ENCODE peak calls at places on chromosomes 5 and 9, in nine cellular contexts. One of them, this sample, is unnamed.

GRCh38 chr5:175214152-175214551 is 229.8 kb downstream of the DRD1 start:
- DNase-seq in heart left ventricle: no peak
- DNase-seq in Peyer's patch: no peak
- DNase-seq in right atrium auricular region: no peak
- DNase-seq in lung: peak; percentile 31
- DNase-seq in left lung: peak; percentile 36
- DNase-seq in SK-N-SH: no peak
- DNase-seq in RWPE2: peak; percentile 76
- DNase-seq in H9: no peak
- DNase-seq in this sample: peak; percentile 34

GRCh38 chr9:127154390-127155191 is 32.2 kb upstream of the ANGPTL2 start:
- DNase-seq in RWPE2: no peak
- DNase-seq in Peyer's patch: peak; percentile 40
- DNase-seq in right atrium auricular region: peak; percentile 89
- DNase-seq in left lung: peak; percentile 76
- DNase-seq in SK-N-SH: no peak
- DNase-seq in lung: peak; percentile 71
- DNase-seq in H9: peak; percentile 14
- DNase-seq in heart left ventricle: peak; percentile 83
- DNase-seq in this sample: no peak

GRCh38 chr9:38038307-38039089 is 30.5 kb downstream of the SHB start:
- DNase-seq in lung: no peak
- DNase-seq in RWPE2: no peak
- DNase-seq in left lung: no peak
- DNase-seq in H9: no peak
- DNase-seq in right atrium auricular region: no peak
- DNase-seq in heart left ventricle: no peak
- DNase-seq in Peyer's patch: no peak
- DNase-seq in SK-N-SH: peak; percentile 80
- DNase-seq in this sample: no peak

GRCh38 chr5:165029471-165029870 is 1524.1 kb downstream of the MAT2B start:
- DNase-seq in RWPE2: no peak
- DNase-seq in right atrium auricular region: no peak
- DNase-seq in heart left ventricle: no peak
- DNase-seq in SK-N-SH: peak; percentile 10
- DNase-seq in left lung: peak; percentile 33
- DNase-seq in lung: no peak
- DNase-seq in Peyer's patch: no peak
- DNase-seq in H9: peak; percentile 47
- DNase-seq in this sample: peak; percentile 14

GRCh38 chr5:177378884-177379883 is 5.0 kb upstream of the SLC34A1 start:
- DNase-seq in Peyer's patch: no peak
- DNase-seq in SK-N-SH: no peak
- DNase-seq in heart left ventricle: no peak
- DNase-seq in RWPE2: no peak
- DNase-seq in lung: no peak
- DNase-seq in left lung: no peak
- DNase-seq in H9: no peak
- DNase-seq in right atrium auricular region: no peak
- DNase-seq in this sample: no peak

GRCh38 chr5:173848986-173849596 is 39.1 kb upstream of the CPEB4 start:
- DNase-seq in right atrium auricular region: no peak
- DNase-seq in Peyer's patch: no peak
- DNase-seq in left lung: no peak
- DNase-seq in lung: no peak
- DNase-seq in heart left ventricle: no peak
- DNase-seq in SK-N-SH: no peak
- DNase-seq in RWPE2: no peak
- DNase-seq in H9: no peak
- DNase-seq in this sample: no peak

GRCh38 chr5:124583469-124584350 is 162.7 kb downstream of the ZNF608 start:
- DNase-seq in RWPE2: no peak
- DNase-seq in H9: no peak
- DNase-seq in Peyer's patch: no peak
- DNase-seq in right atrium auricular region: no peak
- DNase-seq in lung: no peak
- DNase-seq in SK-N-SH: no peak
- DNase-seq in heart left ventricle: no peak
- DNase-seq in left lung: no peak
- DNase-seq in this sample: no peak

GRCh38 chr5:159620853-159621540 is 290.7 kb upstream of the IL12B start:
- DNase-seq in SK-N-SH: no peak
- DNase-seq in Peyer's patch: no peak
- DNase-seq in heart left ventricle: no peak
- DNase-seq in H9: peak; percentile 38
- DNase-seq in RWPE2: no peak
- DNase-seq in lung: no peak
- DNase-seq in right atrium auricular region: no peak
- DNase-seq in left lung: no peak
- DNase-seq in this sample: no peak

GRCh38 chr9:36980148-36980974 is 53.7 kb downstream of the PAX5 start:
- DNase-seq in lung: no peak
- DNase-seq in RWPE2: no peak
- DNase-seq in SK-N-SH: peak; percentile 72
- DNase-seq in left lung: no peak
- DNase-seq in H9: peak; percentile 77
- DNase-seq in Peyer's patch: no peak
- DNase-seq in heart left ventricle: no peak
- DNase-seq in right atrium auricular region: no peak
- DNase-seq in this sample: peak; percentile 45

GRCh38 chr9:117681827-117682226 is 22.4 kb upstream of the TLR4 start:
- DNase-seq in SK-N-SH: no peak
- DNase-seq in Peyer's patch: no peak
- DNase-seq in right atrium auricular region: no peak
- DNase-seq in lung: no peak
- DNase-seq in H9: no peak
- DNase-seq in left lung: no peak
- DNase-seq in RWPE2: no peak
- DNase-seq in heart left ventricle: no peak
- DNase-seq in this sample: no peak

GRCh38 chr9:101027246-101027645 is 1.3 kb upstream of the PLPPR1 start:
- DNase-seq in RWPE2: no peak
- DNase-seq in right atrium auricular region: no peak
- DNase-seq in SK-N-SH: no peak
- DNase-seq in heart left ventricle: no peak
- DNase-seq in lung: no peak
- DNase-seq in left lung: no peak
- DNase-seq in Peyer's patch: no peak
- DNase-seq in H9: no peak
- DNase-seq in this sample: no peak

GRCh38 chr5:144313147-144313726 is 142.6 kb downstream of the KCTD16 start:
- DNase-seq in heart left ventricle: no peak
- DNase-seq in SK-N-SH: peak; percentile 6
- DNase-seq in H9: no peak
- DNase-seq in left lung: no peak
- DNase-seq in right atrium auricular region: no peak
- DNase-seq in lung: no peak
- DNase-seq in RWPE2: no peak
- DNase-seq in Peyer's patch: no peak
- DNase-seq in this sample: no peak

GRCh38 chr9:123108976-123109375 is 75.5 kb downstream of the GPR21 start:
- DNase-seq in lung: no peak
- DNase-seq in right atrium auricular region: no peak
- DNase-seq in H9: no peak
- DNase-seq in Peyer's patch: no peak
- DNase-seq in SK-N-SH: no peak
- DNase-seq in heart left ventricle: no peak
- DNase-seq in left lung: no peak
- DNase-seq in RWPE2: no peak
- DNase-seq in this sample: no peak

GRCh38 chr9:123104807-123105206 is 71.3 kb downstream of the GPR21 start:
- DNase-seq in left lung: no peak
- DNase-seq in H9: no peak
- DNase-seq in right atrium auricular region: no peak
- DNase-seq in heart left ventricle: no peak
- DNase-seq in RWPE2: no peak
- DNase-seq in lung: no peak
- DNase-seq in Peyer's patch: no peak
- DNase-seq in SK-N-SH: no peak
- DNase-seq in this sample: no peak

GRCh38 chr9:123105490-123105889 is 72.0 kb downstream of the GPR21 start:
- DNase-seq in lung: no peak
- DNase-seq in RWPE2: no peak
- DNase-seq in Peyer's patch: no peak
- DNase-seq in heart left ventricle: no peak
- DNase-seq in right atrium auricular region: no peak
- DNase-seq in H9: no peak
- DNase-seq in left lung: no peak
- DNase-seq in SK-N-SH: no peak
- DNase-seq in this sample: no peak

GRCh38 chr9:123109540-123110279 is 76.2 kb downstream of the GPR21 start:
- DNase-seq in left lung: no peak
- DNase-seq in RWPE2: no peak
- DNase-seq in lung: no peak
- DNase-seq in heart left ventricle: no peak
- DNase-seq in right atrium auricular region: no peak
- DNase-seq in H9: no peak
- DNase-seq in SK-N-SH: no peak
- DNase-seq in Peyer's patch: peak; percentile 81
- DNase-seq in this sample: no peak

DNA sequence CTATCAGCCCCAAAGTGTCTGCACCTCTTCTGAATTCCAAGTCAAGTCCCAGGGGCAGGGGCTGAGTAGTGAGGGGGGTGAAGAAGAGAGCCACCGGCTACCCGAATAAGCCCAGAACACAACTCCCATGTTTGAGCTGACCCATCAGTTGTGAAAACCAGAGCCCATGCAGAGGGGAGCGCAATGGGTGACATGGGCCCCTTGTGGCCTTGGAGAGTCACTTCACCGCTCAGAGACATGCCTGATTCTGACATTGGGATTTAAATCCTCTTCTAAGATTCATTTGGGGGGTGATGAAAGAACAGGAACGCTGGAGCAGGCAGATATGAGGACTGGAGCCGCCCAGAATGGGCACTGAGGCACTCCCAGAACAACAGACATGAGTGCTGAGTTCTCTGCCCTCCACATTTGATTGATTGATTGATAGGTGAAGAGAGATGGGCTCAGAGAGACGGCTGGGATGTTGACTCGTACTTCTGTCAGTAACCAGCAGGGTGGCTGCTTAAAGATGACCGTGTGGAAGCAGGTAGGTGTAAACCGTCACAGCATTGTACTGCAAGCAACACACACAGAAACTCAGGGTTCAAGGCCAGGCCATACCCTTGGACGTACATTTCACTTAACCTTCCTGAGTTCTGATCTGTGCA is 74.3 kb downstream of the GPR21 start:
- DNase-seq in right atrium auricular region: no peak
- DNase-seq in RWPE2: no peak
- DNase-seq in H9: no peak
- DNase-seq in lung: no peak
- DNase-seq in heart left ventricle: no peak
- DNase-seq in left lung: no peak
- DNase-seq in Peyer's patch: no peak
- DNase-seq in SK-N-SH: no peak
- DNase-seq in this sample: no peak
- H3K27ac ChIP-seq in right atrium auricular region: no peak overlapping the region
- H3K27ac ChIP-seq in RWPE2: no peak overlapping the region
- H3K27ac ChIP-seq in H9: no peak overlapping the region
- H3K27ac ChIP-seq in lung: no peak overlapping the region
- H3K27ac ChIP-seq in heart left ventricle: no peak overlapping the region
- H3K27ac ChIP-seq in left lung: no peak overlapping the region
- H3K27ac ChIP-seq in Peyer's patch: no peak overlapping the region
- H3K27ac ChIP-seq in SK-N-SH: no peak overlapping the region
- H3K27ac ChIP-seq in this sample: no peak overlapping the region

DNA sequence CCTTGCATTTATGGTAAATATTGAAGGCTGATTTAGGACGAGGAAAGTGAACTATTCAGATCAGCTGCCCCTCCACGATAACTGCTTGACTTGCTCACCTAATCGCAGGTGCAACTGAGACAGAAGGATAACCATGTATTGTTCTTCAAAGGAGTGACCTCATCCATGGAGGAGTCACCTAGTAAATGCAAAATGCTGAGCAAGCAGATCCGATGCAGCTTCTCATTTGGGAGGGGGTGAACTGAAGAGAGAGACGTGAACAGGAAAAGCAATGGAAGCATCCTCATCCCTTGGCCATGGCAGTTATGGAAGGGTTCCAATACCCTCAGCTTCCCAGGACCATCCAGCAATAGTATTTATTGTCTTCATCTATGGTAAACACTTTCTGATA is 47.5 kb downstream of the RASGRF2 start:
- DNase-seq in heart left ventricle: no peak
- DNase-seq in right atrium auricular region: no peak
- DNase-seq in RWPE2: no peak
- DNase-seq in Peyer's patch: no peak
- DNase-seq in H9: no peak
- DNase-seq in SK-N-SH: no peak
- DNase-seq in lung: no peak
- DNase-seq in left lung: no peak
- DNase-seq in this sample: no peak
- H3K4me1 ChIP-seq in heart left ventricle: peaks cover 4% of the 10 kb centered on the region
- H3K4me1 ChIP-seq in right atrium auricular region: no peaks in the 10 kb centered on the region
- H3K4me1 ChIP-seq in RWPE2: no peaks in the 10 kb centered on the region
- H3K4me1 ChIP-seq in Peyer's patch: no peaks in the 10 kb centered on the region
- H3K4me1 ChIP-seq in H9: peaks cover 4% of the 10 kb centered on the region
- H3K4me1 ChIP-seq in SK-N-SH: no peaks in the 10 kb centered on the region
- H3K4me1 ChIP-seq in lung: no peaks in the 10 kb centered on the region
- H3K4me1 ChIP-seq in left lung: no peaks in the 10 kb centered on the region
- H3K4me1 ChIP-seq in this sample: no peaks in the 10 kb centered on the region

DNA sequence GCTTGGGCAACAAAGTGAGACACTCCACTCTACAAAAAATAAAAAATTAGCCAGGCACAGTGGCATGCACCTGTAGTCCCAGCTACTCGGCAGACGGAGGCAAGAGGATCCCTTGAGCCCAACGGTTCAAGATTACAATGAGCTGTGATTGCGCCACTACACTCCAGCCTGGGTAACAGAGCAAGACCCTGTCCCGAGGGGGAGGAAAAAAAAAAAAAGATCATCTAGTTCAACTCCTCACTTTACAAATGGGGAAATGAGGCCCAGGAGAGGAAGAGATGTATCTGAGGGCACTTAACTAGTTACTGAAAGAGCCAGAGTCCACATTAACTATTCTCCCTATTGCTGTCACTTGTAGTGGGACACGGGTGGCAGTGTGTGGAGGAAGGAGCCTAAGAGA is 13.8 kb downstream of the PDCL start:
- DNase-seq in RWPE2: no peak
- DNase-seq in left lung: no peak
- DNase-seq in heart left ventricle: no peak
- DNase-seq in H9: no peak
- DNase-seq in right atrium auricular region: no peak
- DNase-seq in SK-N-SH: no peak
- DNase-seq in Peyer's patch: no peak
- DNase-seq in lung: no peak
- DNase-seq in this sample: no peak
- H3K27ac ChIP-seq in RWPE2: no peak overlapping the region
- H3K27ac ChIP-seq in left lung: no peak overlapping the region
- H3K27ac ChIP-seq in heart left ventricle: no peak overlapping the region
- H3K27ac ChIP-seq in H9: no peak overlapping the region
- H3K27ac ChIP-seq in right atrium auricular region: no peak overlapping the region
- H3K27ac ChIP-seq in SK-N-SH: no peak overlapping the region
- H3K27ac ChIP-seq in Peyer's patch: no peak overlapping the region
- H3K27ac ChIP-seq in lung: peak overlapping the region; percentile 46
- H3K27ac ChIP-seq in this sample: no peak overlapping the region

DNA sequence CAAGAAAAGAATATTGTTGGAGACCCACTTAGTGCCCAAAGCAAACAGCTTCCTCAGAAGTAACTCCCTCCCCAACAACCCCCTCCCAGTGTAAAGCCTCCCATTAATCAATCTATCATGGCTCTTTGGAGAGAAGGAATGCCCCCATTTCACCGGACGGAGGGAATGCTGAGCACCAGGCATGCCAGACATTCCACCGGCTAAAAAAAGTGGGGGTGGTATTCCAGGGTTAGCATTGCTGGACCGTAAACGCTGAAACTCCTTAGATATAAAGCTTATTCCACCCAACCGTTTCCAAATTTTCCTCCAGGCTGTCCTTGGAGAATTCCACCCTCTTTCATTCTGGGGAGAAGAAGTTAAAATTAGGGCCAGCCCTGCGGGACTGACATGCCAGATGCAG is 363 bp upstream of the MAMDC2 start:
- DNase-seq in RWPE2: no peak
- DNase-seq in left lung: no peak
- DNase-seq in Peyer's patch: no peak
- DNase-seq in lung: no peak
- DNase-seq in heart left ventricle: no peak
- DNase-seq in SK-N-SH: no peak
- DNase-seq in right atrium auricular region: no peak
- DNase-seq in H9: peak; percentile 60
- DNase-seq in this sample: peak; percentile 18
- H3K4me1 ChIP-seq in RWPE2: peaks cover 35% of the 10 kb centered on the region
- H3K4me1 ChIP-seq in left lung: peaks cover 20% of the 10 kb centered on the region
- H3K4me1 ChIP-seq in Peyer's patch: no peaks in the 10 kb centered on the region
- H3K4me1 ChIP-seq in lung: no peaks in the 10 kb centered on the region
- H3K4me1 ChIP-seq in heart left ventricle: peaks cover 35% of the 10 kb centered on the region
- H3K4me1 ChIP-seq in SK-N-SH: peaks cover 7% of the 10 kb centered on the region
- H3K4me1 ChIP-seq in right atrium auricular region: peaks cover 50% of the 10 kb centered on the region
- H3K4me1 ChIP-seq in H9: peaks cover 5% of the 10 kb centered on the region
- H3K4me1 ChIP-seq in this sample: peaks cover 10% of the 10 kb centered on the region

This sample was measured in SJCRH30.